ENCODE peak calls at places on chromosome 1, in six cellular contexts. M is stimulated activated CD4-positive, alpha-beta T cell treated with anti-CD3 and anti-CD28 coated beads, Interleukin-1b, Interleukin-23, amount 100 ng/mL, for 24 hours; Z is T-helper 9 cell; I is choroid plexus epithelial cell; R is T-cell; K is GM12891. H is an unnamed sample.

GRCh38 chr1:89198081-89198480 is 661 bp downstream of the GBP4 start:
- DNase-seq in M (no peak), Z (no peak), I (no peak), R (no peak), K (no peak), H (no peak)

GRCh38 chr1:116765962-116766361 is 11.7 kb downstream of the CD2 start:
- DNase-seq in M (no peak), Z (no peak), I (no peak), R (no peak), K (no peak), H (no peak)

GRCh38 chr1:206631085-206631509 is 4.2 kb upstream of the DYRK3 start:
- DNase-seq in M (no peak), Z (no peak), I (peak), R (no peak), K (peak), H (peak)

GRCh38 chr1:40703316-40703715 is 11.8 kb downstream of the NFYC start:
- DNase-seq in M (no peak), Z (no peak), I (peak), R (no peak), K (no peak), H (peak)

GRCh38 chr1:207962716-207963428 is 51.9 kb upstream of the CD34 start:
- DNase-seq in M (no peak), Z (no peak), I (peak), R (no peak), K (peak), H (no peak)

GRCh38 chr1:203161175-203161574 is 14.5 kb downstream of the MYBPH start:
- DNase-seq in M (no peak), Z (no peak), I (no peak), R (no peak), K (no peak), H (no peak)

GRCh38 chr1:248670003-248670402 is 14.7 kb upstream of the OR2T27 start:
- DNase-seq in M (no peak), Z (no peak), I (peak), R (no peak), K (no peak), H (no peak)

GRCh38 chr1:167909691-167910180 is 4.2 kb downstream of the ADCY10 start:
- DNase-seq in M (no peak), Z (no peak), I (no peak), R (no peak), K (no peak), H (no peak)

GRCh38 chr1:30974536-30974935 is 66.0 kb upstream of the SDC3 start:
- DNase-seq in M (no peak), Z (no peak), I (no peak), R (no peak), K (no peak), H (no peak)

GRCh38 chr1:26360051-26360806 is 6.3 kb upstream of the CRYBG2 start:
- DNase-seq in M (no peak), Z (peak), I (no peak), R (no peak), K (peak), H (no peak)

GRCh38 chr1:145837658-145838057 is 7.8 kb upstream of the NUDT17 start:
- DNase-seq in M (no peak), Z (no peak), I (no peak), R (no peak), K (no peak), H (no peak)

GRCh38 chr1:110292031-110292300 is 47.2 kb upstream of the RBM15 start:
- DNase-seq in M (no peak), Z (no peak), I (no peak), R (no peak), K (no peak), H (no peak)

GRCh38 chr1:167145965-167146364 is 52.1 kb downstream of the STYXL2 start:
- DNase-seq in M (no peak), Z (no peak), I (no peak), R (no peak), K (no peak), H (no peak)

GRCh38 chr1:95017775-95018174 is 55.0 kb downstream of the ALG14 start:
- DNase-seq in M (no peak), Z (no peak), I (no peak), R (no peak), K (no peak), H (no peak)

GRCh38 chr1:226980565-226981385 is 40.7 kb downstream of the COQ8A start:
- DNase-seq in M (no peak), Z (no peak), I (no peak), R (no peak), K (no peak), H (no peak)

H was measured in mesenchymal stem cell.